ENCODE peak calls at places on chromosome 7, in nine cellular contexts. T is foreskin fibroblast; J is cardiac muscle cell; G is activated CD4-positive, alpha-beta T cell treated with anti-CD3 and anti-CD28 coated beads, Interleukin-2, amount 50 U/mL, for 24 hours; A is HL-60; H is NCI-H526; E is CD4-positive, alpha-beta memory T cell; Q is CD8-positive, alpha-beta T cell; I is KBM-7. O is an unnamed sample.

GRCh38 chr7:46713868-46714596 is 793.0 kb upstream of the IGFBP3 start:
- DNase-seq in T (peak; percentile 74), J (peak; percentile 46), G (no peak), A (no peak), H (no peak), E (no peak), Q (no peak), I (no peak), O (no peak)

GRCh38 chr7:18890885-18891621 is 226.4 kb downstream of the TWIST1 start:
- DNase-seq in T (no peak), J (peak; percentile 44), G (no peak), A (no peak), H (no peak), E (no peak), Q (no peak), I (no peak), O (no peak)

GRCh38 chr7:130270947-130271790 is 4.5 kb downstream of the CPA2 start:
- DNase-seq in T (no peak), J (no peak), G (no peak), A (no peak), H (no peak), E (no peak), Q (no peak), I (no peak), O (no peak)

GRCh38 chr7:122988333-122988732 is 7.2 kb downstream of the TAS2R16 start:
- DNase-seq in T (no peak), J (no peak), G (no peak), A (no peak), H (peak; percentile 25), E (no peak), Q (no peak), I (no peak), O (no peak)

GRCh38 chr7:102978280-102978679 is 65.5 kb downstream of the LRRC17 start:
- DNase-seq in T (peak; percentile 84), J (peak; percentile 90), G (no peak), A (peak; percentile 32), H (no peak), E (no peak), Q (no peak), I (peak; percentile 29), O (no peak)

GRCh38 chr7:53325061-53325460 is 289.6 kb downstream of the POM121L12 start:
- DNase-seq in T (no peak), J (no peak), G (no peak), A (no peak), H (no peak), E (no peak), Q (no peak), I (no peak), O (no peak)

GRCh38 chr7:8154290-8154689 is 107.7 kb downstream of the ICA1 start:
- DNase-seq in T (no peak), J (no peak), G (no peak), A (no peak), H (peak; percentile 55), E (no peak), Q (no peak), I (no peak), O (no peak)

GRCh38 chr7:24763303-24763901 is 6.1 kb upstream of the GSDME start:
- DNase-seq in T (no peak), J (no peak), G (no peak), A (no peak), H (no peak), E (no peak), Q (no peak), I (no peak), O (no peak)

GRCh38 chr7:2394566-2395082 is 8.8 kb upstream of the CHST12 start:
- DNase-seq in T (no peak), J (no peak), G (no peak), A (no peak), H (no peak), E (no peak), Q (no peak), I (no peak), O (no peak)

GRCh38 chr7:122597277-122597676 is 101.6 kb downstream of the RNF133 start:
- DNase-seq in T (no peak), J (no peak), G (no peak), A (no peak), H (no peak), E (no peak), Q (no peak), I (no peak), O (no peak)

GRCh38 chr7:114865564-114865963 is 56.3 kb upstream of the MDFIC start:
- DNase-seq in T (peak; percentile 86), J (peak; percentile 83), G (peak; percentile 63), A (peak; percentile 21), H (no peak), E (peak; percentile 61), Q (peak; percentile 53), I (peak; percentile 68), O (peak; percentile 53)

GRCh38 chr7:122014697-122015096 is 129.4 kb downstream of the AASS start:
- DNase-seq in T (peak; percentile 2), J (peak; percentile 7), G (no peak), A (no peak), H (no peak), E (no peak), Q (no peak), I (no peak), O (no peak)

GRCh38 chr7:45252248-45252647 is 94.7 kb downstream of the RAMP3 start:
- DNase-seq in T (no peak), J (no peak), G (no peak), A (no peak), H (no peak), E (no peak), Q (no peak), I (no peak), O (no peak)

GRCh38 chr7:29946428-29947186 is 43.0 kb downstream of the SCRN1 start:
- DNase-seq in T (peak; percentile 47), J (peak; percentile 60), G (no peak), A (no peak), H (no peak), E (no peak), Q (no peak), I (peak; percentile 58), O (no peak)

GRCh38 chr7:100430450-100431285 is 1.0 kb downstream of the MEPCE start:
- DNase-seq in T (peak; percentile 52), J (peak; percentile 30), G (no peak), A (no peak), H (no peak), E (peak; percentile 61), Q (peak; percentile 50), I (no peak), O (no peak)

GRCh38 chr7:116087291-116087690 is 56.7 kb upstream of the TFEC start:
- DNase-seq in T (no peak), J (no peak), G (no peak), A (no peak), H (no peak), E (no peak), Q (no peak), I (no peak), O (no peak)

GRCh38 chr7:116377721-116378120 is 121.8 kb upstream of the CAV2 start:
- DNase-seq in T (no peak), J (no peak), G (no peak), A (no peak), H (no peak), E (no peak), Q (no peak), I (no peak), O (no peak)

GRCh38 chr7:6691609-6692106 is 15.1 kb downstream of the ZNF12 start:
- DNase-seq in T (no peak), J (no peak), G (no peak), A (no peak), H (no peak), E (no peak), Q (no peak), I (peak; percentile 34), O (no peak)

GRCh38 chr7:112199035-112199655 is 7.1 kb downstream of the DOCK4 start:
- DNase-seq in T (peak; percentile 48), J (peak; percentile 56), G (no peak), A (no peak), H (no peak), E (no peak), Q (no peak), I (no peak), O (no peak)

GRCh38 chr7:112926018-112926417 is 135.8 kb upstream of the TMEM168 start:
- DNase-seq in T (no peak), J (no peak), G (no peak), A (no peak), H (no peak), E (no peak), Q (no peak), I (no peak), O (no peak)

GRCh38 chr7:96719164-96719563 is 9.5 kb upstream of the SEM1 start:
- DNase-seq in T (no peak), J (no peak), G (no peak), A (no peak), H (no peak), E (no peak), Q (no peak), I (no peak), O (no peak)

GRCh38 chr7:1197997-1198632 is 34.6 kb upstream of the UNCX start:
- DNase-seq in T (peak; percentile 88), J (peak; percentile 27), G (no peak), A (no peak), H (peak; percentile 33), E (no peak), Q (no peak), I (no peak), O (no peak)

GRCh38 chr7:12716722-12717121 is 29.3 kb downstream of the ARL4A start:
- DNase-seq in T (no peak), J (no peak), G (no peak), A (no peak), H (no peak), E (no peak), Q (no peak), I (no peak), O (no peak)

GRCh38 chr7:7565018-7565680 is 1.5 kb upstream of the MIOS start:
- DNase-seq in T (no peak), J (no peak), G (no peak), A (no peak), H (no peak), E (no peak), Q (no peak), I (peak; percentile 47), O (no peak)

GRCh38 chr7:130401531-130401930 is 21.2 kb downstream of the CPA1 start:
- DNase-seq in T (no peak), J (peak; percentile 50), G (no peak), A (no peak), H (no peak), E (no peak), Q (no peak), I (no peak), O (no peak)

GRCh38 chr7:111029574-111030357 is 61.2 kb upstream of the LRRN3 start:
- DNase-seq in T (peak; percentile 78), J (peak; percentile 42), G (peak; percentile 76), A (no peak), H (no peak), E (no peak), Q (peak; percentile 30), I (peak; percentile 80), O (no peak)

O was measured in CD4-positive, CD25-positive, alpha-beta regulatory T cell.